ENCODE peak calls at places on chromosome 20, in nine cellular contexts. C is Calu3, V is left lung, E is pancreas, J is AG04450, L is heart left ventricle, N is fibroblast of mammary gland, H is A549, P is choroid plexus epithelial cell. F is an unnamed sample.

GRCh38 chr20:56247954-56248782 is at the start of gene MC3R:
- DNase-seq in C (peak), J (no peak), N (peak), H (peak), V (no peak), P (peak), E (peak), L (peak), F (no peak)

GRCh38 chr20:36861875-36862801 is 13.8 kb upstream of the TLDC2 start:
- DNase-seq in L (peak), E (peak), N (peak), C (no peak), J (no peak), V (peak), H (peak), P (peak), F (peak)

GRCh38 chr20:20743511-20744169 is 31.2 kb upstream of the RALGAPA2 start:
- DNase-seq in E (no peak), V (peak), H (no peak), P (peak), J (no peak), N (peak), C (no peak), L (peak), F (no peak)

GRCh38 chr20:10129749-10130148 is 88.9 kb upstream of the SNAP25 start:
- DNase-seq in J (no peak), V (no peak), P (no peak), L (no peak), C (no peak), H (no peak), N (no peak), E (no peak), F (no peak)

GRCh38 chr20:4891997-4892396 is 109.3 kb downstream of the SLC23A2 start:
- DNase-seq in V (no peak), E (no peak), H (no peak), J (no peak), C (no peak), P (no peak), N (no peak), L (no peak), F (no peak)

GRCh38 chr20:53032021-53033001 is 60.2 kb downstream of the TSHZ2 start:
- DNase-seq in V (no peak), J (no peak), N (peak), L (no peak), C (no peak), E (no peak), H (no peak), P (peak), F (no peak)

GRCh38 chr20:63206878-63207277 is 9.1 kb downstream of the YTHDF1 start:
- DNase-seq in H (no peak), V (no peak), J (no peak), L (no peak), C (no peak), P (no peak), E (peak), N (peak), F (no peak)

GRCh38 chr20:208937-209566 is 18.0 kb upstream of the DEFB129 start:
- DNase-seq in H (peak), L (no peak), J (peak), P (peak), N (peak), E (no peak), C (peak), V (no peak), F (no peak)

GRCh38 chr20:47854687-47855212 is 69.5 kb upstream of the SULF2 start:
- DNase-seq in H (peak), L (no peak), C (peak), V (no peak), P (peak), E (no peak), J (peak), N (peak), F (no peak)

GRCh38 chr20:61986762-61987321 is 78.8 kb downstream of the TAF4 start:
- DNase-seq in N (no peak), P (no peak), C (no peak), V (no peak), E (no peak), L (no peak), J (no peak), H (no peak), F (no peak)

GRCh38 chr20:24948939-24949679 is at the start of gene CST7:
- DNase-seq in N (no peak), E (peak), H (no peak), P (no peak), C (no peak), L (no peak), J (no peak), V (no peak), F (no peak)

GRCh38 chr20:4179545-4179944 is 164.2 kb upstream of the RNF24 start:
- DNase-seq in V (no peak), C (no peak), J (no peak), L (no peak), N (no peak), E (no peak), P (no peak), H (no peak), F (no peak)

GRCh38 chr20:39112196-39112743 is 150.1 kb downstream of the DHX35 start:
- DNase-seq in L (peak), H (peak), V (no peak), J (no peak), C (peak), E (peak), P (peak), N (peak), F (peak)

GRCh38 chr20:51516855-51517254 is 25.7 kb downstream of the NFATC2 start:
- DNase-seq in E (no peak), N (no peak), V (no peak), C (no peak), P (no peak), H (no peak), L (no peak), J (no peak), F (no peak)

GRCh38 chr20:59785986-59786753 is 147.3 kb downstream of the SYCP2 start:
- DNase-seq in N (no peak), J (no peak), V (no peak), E (no peak), P (no peak), H (no peak), C (no peak), L (no peak), F (no peak)

GRCh38 chr20:48384147-48384818 is 443.5 kb downstream of the PREX1 start:
- DNase-seq in L (no peak), V (no peak), N (no peak), C (peak), H (peak), J (no peak), E (no peak), P (no peak), F (no peak)

DNA sequence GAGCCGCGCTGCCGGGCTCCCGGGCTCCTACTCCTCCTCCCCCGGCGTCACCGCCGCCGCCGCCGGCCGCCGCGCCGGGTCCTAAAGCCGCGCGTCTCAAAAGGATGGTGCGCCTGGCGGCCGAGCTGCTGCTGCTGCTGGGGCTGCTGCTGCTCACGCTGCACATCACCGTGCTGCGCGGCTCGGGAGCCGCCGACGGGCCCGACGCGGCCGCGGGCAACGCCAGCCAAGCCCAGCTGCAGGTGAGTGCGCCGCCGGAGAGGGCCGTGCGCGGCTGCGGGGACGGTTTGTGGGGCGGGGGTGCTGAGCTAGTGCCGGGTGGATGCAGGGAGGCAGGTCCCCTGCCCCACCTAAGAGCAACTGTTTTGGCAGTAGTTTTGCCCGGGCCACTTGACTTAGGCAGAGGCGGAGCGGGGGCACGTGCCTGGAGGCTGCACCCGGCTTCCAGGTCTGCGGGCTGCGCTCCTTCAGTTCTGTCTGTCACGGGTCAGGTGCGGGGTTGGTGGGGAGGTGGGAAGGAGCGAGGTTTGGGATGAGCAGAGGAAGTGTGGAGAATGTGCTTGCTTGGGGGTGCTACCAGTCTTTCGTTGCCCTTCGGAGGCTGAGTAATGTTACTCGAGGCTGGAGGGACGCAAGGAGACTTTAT is 722 bp downstream of the ISM1 start:
- DNase-seq in V (peak), J (no peak), E (peak), P (peak), H (peak), C (peak), N (peak), L (peak), F (peak)
- TF ChIP-seq CTCF in V (no peak), J (no peak), E (no peak), P (no peak), H (no peak), C (no peak), N (no peak), L (no peak), F (no peak)

GRCh38 chr20:9131841-9132240 is 63.0 kb downstream of the PLCB4 start:
- DNase-seq in N (no peak), J (no peak), E (no peak), V (no peak), P (no peak), C (no peak), H (no peak), L (no peak), F (no peak)

GRCh38 chr20:9129756-9130155 is 60.9 kb downstream of the PLCB4 start:
- DNase-seq in L (no peak), E (no peak), N (no peak), P (peak), V (no peak), H (no peak), J (no peak), C (no peak), F (no peak)

GRCh38 chr20:9128586-9128985 is 59.7 kb downstream of the PLCB4 start:
- DNase-seq in C (no peak), E (no peak), L (no peak), N (peak), P (no peak), J (no peak), H (no peak), V (no peak), F (no peak)

GRCh38 chr20:9130407-9130995 is 61.6 kb downstream of the PLCB4 start:
- DNase-seq in L (no peak), V (no peak), C (no peak), H (no peak), P (no peak), E (no peak), J (no peak), N (peak), F (no peak)

GRCh38 chr20:9126527-9126926 is 57.6 kb downstream of the PLCB4 start:
- DNase-seq in J (no peak), P (no peak), V (no peak), E (no peak), C (no peak), L (no peak), N (no peak), H (no peak), F (no peak)
- TF ChIP-seq CTCF in J (no peak), P (no peak), V (no peak), E (no peak), C (no peak), L (no peak), N (no peak), H (no peak), F (no peak)

GRCh38 chr20:33412484-33412838 is 11.1 kb upstream of the CDK5RAP1 start:
- DNase-seq in P (no peak), J (no peak), L (no peak), H (no peak), N (no peak), E (no peak), C (no peak), V (no peak), F (no peak)

GRCh38 chr20:33411711-33412483 is 10.6 kb upstream of the CDK5RAP1 start:
- DNase-seq in V (no peak), H (no peak), P (no peak), E (no peak), N (no peak), C (no peak), J (no peak), L (no peak), F (no peak)

GRCh38 chr20:33419140-33419974 is 18.0 kb upstream of the CDK5RAP1 start:
- DNase-seq in P (peak), V (no peak), L (peak), N (no peak), C (no peak), E (no peak), H (no peak), J (no peak), F (no peak)

GRCh38 chr20:33418033-33418432 is 16.7 kb upstream of the CDK5RAP1 start:
- DNase-seq in C (no peak), E (no peak), J (no peak), P (no peak), L (no peak), H (no peak), V (no peak), N (no peak), F (no peak)

GRCh38 chr20:33415948-33416347 is 14.6 kb upstream of the CDK5RAP1 start:
- DNase-seq in N (peak), J (no peak), V (no peak), E (no peak), C (peak), L (peak), P (peak), H (peak), F (no peak)
- TF ChIP-seq CTCF in N (peak), J (peak), V (no peak), E (no peak), C (peak), L (peak), P (peak), H (peak), F (peak)

DNA sequence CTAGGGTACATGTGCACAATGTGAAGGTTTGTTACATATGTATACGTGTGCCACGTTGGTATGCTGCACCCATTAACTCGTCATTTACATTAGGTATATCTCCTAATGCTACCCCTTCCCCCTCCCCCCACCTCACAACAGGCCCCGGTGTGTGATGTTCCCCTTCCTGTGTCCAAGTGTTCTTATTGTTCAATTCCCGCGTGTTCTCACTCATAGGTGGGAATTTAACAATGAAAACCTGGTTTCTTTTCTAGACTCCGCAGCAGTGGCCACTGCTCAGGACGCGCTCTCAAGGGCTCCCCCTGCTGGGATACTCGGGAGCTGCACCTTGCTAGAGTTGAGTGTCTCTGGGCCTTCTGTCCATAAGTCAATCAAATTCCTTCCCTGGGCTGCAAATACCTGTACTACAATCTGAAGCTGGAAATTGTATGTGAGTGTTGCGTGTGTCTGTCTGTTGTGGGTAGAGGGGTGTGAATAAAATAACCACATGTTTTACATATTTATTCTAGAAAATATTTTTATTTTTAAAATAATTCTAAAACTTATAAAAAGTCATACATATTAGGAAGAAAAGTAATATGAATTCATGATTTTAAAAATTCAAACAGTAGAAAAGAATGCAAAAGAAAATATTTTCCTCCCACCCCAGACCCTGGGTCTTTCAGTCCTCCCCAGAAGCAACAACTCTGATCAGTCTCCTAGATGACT is 8.2 kb upstream of the CEP250 start:
- DNase-seq in P (peak), L (peak), J (no peak), C (peak), N (peak), V (peak), E (peak), H (peak), F (peak)
- TF ChIP-seq CTCF in P (peak), L (peak), J (peak), C (peak), N (peak), V (peak), E (peak), H (peak), F (peak)

DNA sequence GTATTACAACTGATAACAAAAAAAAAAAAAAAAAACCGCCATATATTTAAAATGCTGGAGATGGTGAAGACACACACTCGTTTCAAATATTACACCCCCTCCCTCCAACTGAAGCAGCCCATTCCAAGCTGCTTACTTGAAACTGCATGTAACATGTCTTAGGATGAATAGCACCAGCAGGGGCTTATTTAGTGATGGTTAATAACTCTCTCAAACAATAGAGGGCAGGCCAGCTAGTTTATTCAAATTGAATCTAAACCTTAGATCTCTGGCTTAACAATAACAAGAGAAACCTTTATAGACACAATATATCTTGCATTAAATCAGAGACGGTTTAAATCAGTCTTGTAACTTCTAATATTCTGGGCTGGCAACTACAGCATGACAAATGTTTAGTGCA is 9.3 kb upstream of the JPH2 start:
- DNase-seq in J (no peak), E (no peak), V (no peak), L (no peak), P (peak), N (peak), H (peak), C (no peak), F (no peak)
- TF ChIP-seq CTCF in J (peak), E (no peak), V (no peak), L (no peak), P (peak), N (peak), H (peak), C (no peak), F (no peak)